ENCODE peak calls at places on chromosome 2, in eight cellular contexts. E is left lung; F is ascending aorta; S is AG09309; C is DMS53; G is RPMI7951; O is endothelial cell; Q is activated T-cell treated with anti-CD3 and anti-CD28 coated beads, Interleukin-2, amount 50 U/mL, for 72 hours. X is an unnamed sample.

GRCh38 chr2:178457390-178457886 is 6.3 kb downstream of the PJVK start:
- DNase-seq in Q (no peak), S (no peak), O (no peak), F (no peak), G (no peak), C (no peak), E (no peak), X (no peak)

GRCh38 chr2:207394812-207395534 is 134.8 kb upstream of the CREB1 start:
- DNase-seq in F (no peak), G (peak), C (no peak), O (no peak), E (no peak), S (peak), Q (peak), X (peak)

GRCh38 chr2:98648451-98648850 is 40.1 kb downstream of the UNC50 start:
- DNase-seq in O (no peak), E (no peak), F (no peak), Q (no peak), G (no peak), S (no peak), C (no peak), X (no peak)

GRCh38 chr2:120550893-120551446 is 184.7 kb upstream of the GLI2 start:
- DNase-seq in E (no peak), S (no peak), O (no peak), F (no peak), C (no peak), Q (no peak), G (no peak), X (no peak)

GRCh38 chr2:215356948-215357461 is 45.1 kb downstream of the ATIC start:
- DNase-seq in G (peak), F (no peak), O (no peak), C (no peak), Q (no peak), S (no peak), E (no peak), X (peak)

GRCh38 chr2:104766683-104767082 is 87.2 kb upstream of the POU3F3 start:
- DNase-seq in Q (no peak), S (no peak), F (no peak), O (no peak), G (no peak), E (no peak), C (no peak), X (peak)

GRCh38 chr2:218229239-218229638 is 12.2 kb downstream of the ARPC2 start:
- DNase-seq in F (no peak), C (no peak), E (no peak), G (peak), S (peak), O (no peak), Q (peak), X (peak)

GRCh38 chr2:170163666-170164065 is 14.3 kb upstream of the MYO3B start:
- DNase-seq in C (no peak), O (no peak), Q (no peak), F (no peak), S (no peak), G (no peak), E (no peak), X (no peak)

GRCh38 chr2:64958556-64958955 is 30.6 kb upstream of the SLC1A4 start:
- DNase-seq in G (no peak), Q (no peak), E (no peak), O (no peak), S (no peak), C (no peak), F (no peak), X (no peak)

GRCh38 chr2:152415231-152415642 is 80.3 kb downstream of the FMNL2 start:
- DNase-seq in E (no peak), F (no peak), C (peak), Q (peak), G (peak), O (no peak), S (no peak), X (no peak)

GRCh38 chr2:43149482-43150107 is 76.8 kb downstream of the ZFP36L2 start:
- DNase-seq in Q (no peak), S (no peak), O (no peak), E (peak), C (no peak), F (no peak), G (no peak), X (no peak)

GRCh38 chr2:189008555-189009312 is 34.6 kb downstream of the COL3A1 start:
- DNase-seq in G (no peak), O (no peak), F (no peak), E (no peak), S (no peak), Q (no peak), C (no peak), X (no peak)

GRCh38 chr2:100145893-100146753 is 3.7 kb upstream of the AFF3 start:
- DNase-seq in O (no peak), G (no peak), F (no peak), E (no peak), C (no peak), S (no peak), Q (no peak), X (no peak)

GRCh38 chr2:217979151-217979811 is 23.5 kb downstream of the TNS1 start:
- DNase-seq in G (no peak), E (no peak), Q (no peak), C (peak), O (no peak), S (no peak), F (no peak), X (peak)

GRCh38 chr2:25178976-25179375 is 10.6 kb upstream of the POMC start:
- DNase-seq in S (no peak), Q (no peak), C (no peak), O (no peak), F (no peak), E (no peak), G (no peak), X (no peak)

GRCh38 chr2:53519925-53520629 is 247.5 kb upstream of the CHAC2 start:
- DNase-seq in O (no peak), G (peak), F (no peak), S (no peak), C (peak), E (no peak), Q (no peak), X (no peak)

GRCh38 chr2:35081001-35081628 is 1274.5 kb upstream of the CRIM1 start:
- DNase-seq in E (no peak), F (no peak), Q (no peak), G (no peak), S (no peak), C (no peak), O (no peak), X (no peak)

GRCh38 chr2:222298311-222299150 is at the start of gene PAX3:
- DNase-seq in C (peak), E (peak), G (peak), F (no peak), O (no peak), S (no peak), Q (no peak), X (peak)

GRCh38 chr2:26396734-26397298 is 4.9 kb upstream of the DRC1 start:
- DNase-seq in S (no peak), Q (peak), F (no peak), G (no peak), O (no peak), C (no peak), E (no peak), X (no peak)

GRCh38 chr2:39513641-39514094 is 76.6 kb upstream of the MAP4K3 start:
- DNase-seq in Q (peak), F (no peak), E (no peak), G (peak), C (peak), S (peak), O (peak), X (peak)

GRCh38 chr2:215653344-215654015 is 217.6 kb upstream of the FN1 start:
- DNase-seq in E (no peak), G (no peak), C (no peak), S (peak), Q (no peak), F (no peak), O (no peak), X (no peak)

GRCh38 chr2:120319686-120320317 is 26.1 kb upstream of the INHBB start:
- DNase-seq in S (no peak), Q (no peak), F (no peak), C (no peak), G (no peak), E (peak), O (no peak), X (no peak)

GRCh38 chr2:225429718-225430117 is 30.2 kb downstream of the NYAP2 start:
- DNase-seq in S (no peak), G (peak), O (no peak), F (no peak), Q (no peak), C (peak), E (no peak), X (no peak)

GRCh38 chr2:112187046-112187715 is 49.0 kb downstream of the FBLN7 start:
- DNase-seq in F (no peak), G (no peak), S (no peak), C (no peak), E (no peak), Q (no peak), O (no peak), X (no peak)

GRCh38 chr2:64277101-64277849 is 133.1 kb upstream of the PELI1 start:
- DNase-seq in E (no peak), C (peak), F (no peak), G (peak), S (no peak), Q (no peak), O (no peak), X (no peak)

GRCh38 chr2:179893616-179894015 is 32.2 kb upstream of the ZNF385B start:
- DNase-seq in F (no peak), O (no peak), Q (no peak), E (no peak), G (no peak), C (no peak), S (no peak), X (no peak)

GRCh38 chr2:45869165-45869501 is 217.7 kb downstream of the PRKCE start:
- DNase-seq in S (no peak), E (no peak), G (no peak), O (no peak), F (no peak), Q (no peak), C (no peak), X (peak)

GRCh38 chr2:36919041-36919837 is 47.1 kb downstream of the STRN start:
- DNase-seq in O (no peak), Q (no peak), G (no peak), S (no peak), C (no peak), E (no peak), F (no peak), X (no peak)

GRCh38 chr2:165793161-165793778 is 777 bp downstream of the GALNT3 start:
- DNase-seq in E (peak), Q (peak), S (no peak), O (peak), C (peak), F (no peak), G (no peak), X (peak)

GRCh38 chr2:68452168-68452890 is 14.8 kb downstream of the FBXO48 start:
- DNase-seq in Q (no peak), C (no peak), F (no peak), O (no peak), G (no peak), E (no peak), S (no peak), X (no peak)

GRCh38 chr2:230231251-230231650 is 5.7 kb downstream of the SP140 start:
- DNase-seq in F (no peak), Q (no peak), O (no peak), G (no peak), C (no peak), S (no peak), E (no peak), X (no peak)

GRCh38 chr2:168810235-168810634 is 7.8 kb downstream of the NOSTRIN start:
- DNase-seq in E (no peak), Q (no peak), F (no peak), G (no peak), O (no peak), S (no peak), C (no peak), X (no peak)

GRCh38 chr2:105731511-105731910 is 13.2 kb upstream of the NCK2 start:
- DNase-seq in F (no peak), O (no peak), Q (no peak), E (no peak), G (no peak), S (no peak), C (no peak), X (no peak)

GRCh38 chr2:166593403-166593802 is 99.4 kb upstream of the SCN7A start:
- DNase-seq in Q (no peak), S (no peak), G (peak), C (no peak), E (no peak), O (no peak), F (no peak), X (peak)

GRCh38 chr2:229920011-229920781 is 1.6 kb downstream of the TRIP12 start:
- DNase-seq in F (no peak), Q (peak), G (peak), C (no peak), S (no peak), O (peak), E (no peak), X (peak)

GRCh38 chr2:155692108-155692507 is 640.4 kb downstream of the NR4A2 start:
- DNase-seq in E (no peak), Q (no peak), S (no peak), G (no peak), C (no peak), O (no peak), F (no peak), X (no peak)